ENCODE peak calls at places on chromosomes 13 and 19, in five cellular contexts. One of them, this sample, is unnamed.

GRCh38 chr19:13613447-13613846 is 107.2 kb upstream of the CACNA1A start:
- DNase-seq in A549: no peak
- DNase-seq in CD4-positive, alpha-beta T cell: no peak
- DNase-seq in astrocyte of the spinal cord: no peak
- DNase-seq in GM13976: no peak
- DNase-seq in this sample: no peak

GRCh38 chr13:20422362-20422761 is 103.3 kb downstream of the CRYL1 start:
- DNase-seq in astrocyte of the spinal cord: no peak
- DNase-seq in CD4-positive, alpha-beta T cell: no peak
- DNase-seq in A549: no peak
- DNase-seq in GM13976: no peak
- DNase-seq in this sample: no peak

GRCh38 chr13:50126378-50127016 is 111.3 kb downstream of the KCNRG start:
- DNase-seq in A549: peak
- DNase-seq in astrocyte of the spinal cord: peak
- DNase-seq in CD4-positive, alpha-beta T cell: no peak
- DNase-seq in GM13976: peak
- DNase-seq in this sample: no peak

GRCh38 chr13:98910501-98910951 is 67.3 kb downstream of the DOCK9 start:
- DNase-seq in GM13976: no peak
- DNase-seq in CD4-positive, alpha-beta T cell: peak
- DNase-seq in A549: peak
- DNase-seq in astrocyte of the spinal cord: peak
- DNase-seq in this sample: no peak

GRCh38 chr19:57099199-57099661 is 20.6 kb upstream of the USP29 start:
- DNase-seq in GM13976: peak
- DNase-seq in astrocyte of the spinal cord: no peak
- DNase-seq in CD4-positive, alpha-beta T cell: peak
- DNase-seq in A549: peak
- DNase-seq in this sample: peak

GRCh38 chr19:4597975-4598671 is 38.6 kb upstream of the SEMA6B start:
- DNase-seq in CD4-positive, alpha-beta T cell: peak
- DNase-seq in GM13976: peak
- DNase-seq in astrocyte of the spinal cord: no peak
- DNase-seq in A549: peak
- DNase-seq in this sample: no peak

GRCh38 chr19:32748497-32748896 is 28.9 kb downstream of the TDRD12 start:
- DNase-seq in CD4-positive, alpha-beta T cell: peak
- DNase-seq in astrocyte of the spinal cord: no peak
- DNase-seq in A549: peak
- DNase-seq in GM13976: peak
- DNase-seq in this sample: no peak

GRCh38 chr13:56528040-56528760 is 612.5 kb upstream of the PRR20A start:
- DNase-seq in CD4-positive, alpha-beta T cell: no peak
- DNase-seq in GM13976: no peak
- DNase-seq in A549: no peak
- DNase-seq in astrocyte of the spinal cord: no peak
- DNase-seq in this sample: no peak

GRCh38 chr19:48284891-48285290 is 15.0 kb downstream of the ZNF114 start:
- DNase-seq in A549: no peak
- DNase-seq in GM13976: no peak
- DNase-seq in astrocyte of the spinal cord: no peak
- DNase-seq in CD4-positive, alpha-beta T cell: no peak
- DNase-seq in this sample: no peak

GRCh38 chr19:1754651-1755466 is 1.6 kb downstream of the ONECUT3 start:
- DNase-seq in CD4-positive, alpha-beta T cell: no peak
- DNase-seq in GM13976: no peak
- DNase-seq in astrocyte of the spinal cord: no peak
- DNase-seq in A549: peak
- DNase-seq in this sample: no peak

GRCh38 chr19:29561601-29562000 is 35.8 kb downstream of the VSTM2B start:
- DNase-seq in A549: no peak
- DNase-seq in GM13976: no peak
- DNase-seq in astrocyte of the spinal cord: no peak
- DNase-seq in CD4-positive, alpha-beta T cell: no peak
- DNase-seq in this sample: no peak

GRCh38 chr19:13289295-13289694 is 139.1 kb downstream of the IER2 start:
- DNase-seq in astrocyte of the spinal cord: no peak
- DNase-seq in GM13976: no peak
- DNase-seq in A549: no peak
- DNase-seq in CD4-positive, alpha-beta T cell: no peak
- DNase-seq in this sample: no peak

GRCh38 chr13:38543561-38543960 is 143.3 kb upstream of the FREM2 start:
- DNase-seq in A549: no peak
- DNase-seq in astrocyte of the spinal cord: peak
- DNase-seq in GM13976: no peak
- DNase-seq in CD4-positive, alpha-beta T cell: no peak
- DNase-seq in this sample: no peak

GRCh38 chr13:112131740-112132113 is 64.8 kb downstream of the SOX1 start:
- DNase-seq in CD4-positive, alpha-beta T cell: no peak
- DNase-seq in astrocyte of the spinal cord: no peak
- DNase-seq in A549: no peak
- DNase-seq in GM13976: no peak
- DNase-seq in this sample: no peak

GRCh38 chr19:2733930-2734588 is 5.8 kb downstream of the SLC39A3 start:
- DNase-seq in GM13976: no peak
- DNase-seq in CD4-positive, alpha-beta T cell: no peak
- DNase-seq in A549: no peak
- DNase-seq in astrocyte of the spinal cord: no peak
- DNase-seq in this sample: no peak

GRCh38 chr13:111337206-111337605 is 16.8 kb downstream of the TEX29 start:
- DNase-seq in astrocyte of the spinal cord: peak
- DNase-seq in GM13976: no peak
- DNase-seq in A549: no peak
- DNase-seq in CD4-positive, alpha-beta T cell: no peak
- DNase-seq in this sample: no peak

GRCh38 chr19:7386308-7386707 is 37.6 kb downstream of the ARHGEF18 start:
- DNase-seq in astrocyte of the spinal cord: no peak
- DNase-seq in CD4-positive, alpha-beta T cell: no peak
- DNase-seq in A549: peak
- DNase-seq in GM13976: no peak
- DNase-seq in this sample: no peak

GRCh38 chr19:57434386-57435061 is 601 bp upstream of the ZNF749 start:
- DNase-seq in CD4-positive, alpha-beta T cell: no peak
- DNase-seq in astrocyte of the spinal cord: no peak
- DNase-seq in A549: no peak
- DNase-seq in GM13976: no peak
- DNase-seq in this sample: no peak

GRCh38 chr19:38685666-38686529 is 38.4 kb downstream of the ACTN4 start:
- DNase-seq in GM13976: no peak
- DNase-seq in CD4-positive, alpha-beta T cell: no peak
- DNase-seq in A549: peak
- DNase-seq in astrocyte of the spinal cord: peak
- DNase-seq in this sample: no peak

GRCh38 chr19:3365447-3366103 is 808 bp upstream of the NFIC start:
- DNase-seq in GM13976: no peak
- DNase-seq in astrocyte of the spinal cord: peak
- DNase-seq in CD4-positive, alpha-beta T cell: no peak
- DNase-seq in A549: peak
- DNase-seq in this sample: no peak

DNA sequence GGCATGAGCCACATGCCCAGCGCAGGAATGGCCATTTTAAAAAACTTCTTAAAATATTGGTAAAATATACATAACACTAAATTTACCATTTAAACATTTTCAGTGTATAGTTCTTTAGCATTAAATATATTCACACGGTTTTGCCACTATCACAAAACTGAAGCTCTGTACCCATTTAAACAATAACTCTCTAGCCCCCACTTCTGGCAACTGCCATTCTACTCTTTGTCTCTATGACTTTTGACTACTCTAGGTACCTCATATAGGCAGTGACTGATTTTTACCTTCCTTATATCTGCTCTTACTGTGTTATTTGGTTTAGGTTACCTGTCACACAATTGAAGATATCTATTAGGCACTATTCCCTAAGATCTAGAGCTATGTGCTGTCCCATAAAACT is 2.3 kb upstream of the KBTBD7 start:
- DNase-seq in astrocyte of the spinal cord: no peak
- DNase-seq in A549: no peak
- DNase-seq in GM13976: no peak
- DNase-seq in CD4-positive, alpha-beta T cell: no peak
- DNase-seq in this sample: no peak
- TF ChIP-seq CTCF in astrocyte of the spinal cord: peak
- TF ChIP-seq CTCF in A549: peak
- TF ChIP-seq CTCF in GM13976: no peak
- TF ChIP-seq CTCF in CD4-positive, alpha-beta T cell: peak
- TF ChIP-seq CTCF in this sample: no peak

GRCh38 chr19:55258828-55259539 is at the start of gene PPP6R1:
- DNase-seq in A549: peak
- DNase-seq in CD4-positive, alpha-beta T cell: peak
- DNase-seq in GM13976: peak
- DNase-seq in astrocyte of the spinal cord: peak
- DNase-seq in this sample: peak
- TF ChIP-seq CTCF in A549: no peak
- TF ChIP-seq CTCF in CD4-positive, alpha-beta T cell: no peak
- TF ChIP-seq CTCF in GM13976: no peak
- TF ChIP-seq CTCF in astrocyte of the spinal cord: no peak
- TF ChIP-seq CTCF in this sample: no peak

GRCh38 chr19:40549007-40549708 is 27.5 kb upstream of the SHKBP1 start:
- DNase-seq in GM13976: peak
- DNase-seq in astrocyte of the spinal cord: peak
- DNase-seq in CD4-positive, alpha-beta T cell: peak
- DNase-seq in A549: peak
- DNase-seq in this sample: peak
- TF ChIP-seq CTCF in GM13976: peak
- TF ChIP-seq CTCF in astrocyte of the spinal cord: peak
- TF ChIP-seq CTCF in CD4-positive, alpha-beta T cell: peak
- TF ChIP-seq CTCF in A549: peak
- TF ChIP-seq CTCF in this sample: no peak

DNA sequence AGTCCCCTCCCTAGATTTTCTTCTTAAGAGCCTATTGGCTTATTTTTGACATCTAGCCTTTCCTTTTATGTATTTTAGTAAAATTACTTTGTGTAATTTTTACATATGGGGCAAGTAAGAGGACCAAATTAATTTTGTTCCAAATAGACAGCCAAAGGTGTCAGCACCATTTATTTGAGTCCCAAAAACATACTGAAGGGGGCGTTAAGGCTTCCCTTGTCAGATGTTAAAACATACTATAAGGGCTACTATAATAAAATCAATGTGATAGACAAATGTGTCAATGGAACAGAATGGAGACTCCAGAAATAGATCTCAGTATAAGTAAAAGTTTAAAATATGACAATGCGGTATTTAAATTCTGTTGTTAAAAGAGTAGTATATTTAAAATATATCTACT is 133.6 kb downstream of the MTUS2 start:
- DNase-seq in A549: no peak
- DNase-seq in CD4-positive, alpha-beta T cell: no peak
- DNase-seq in astrocyte of the spinal cord: no peak
- DNase-seq in GM13976: no peak
- DNase-seq in this sample: no peak
- TF ChIP-seq CTCF in A549: no peak
- TF ChIP-seq CTCF in CD4-positive, alpha-beta T cell: no peak
- TF ChIP-seq CTCF in astrocyte of the spinal cord: no peak
- TF ChIP-seq CTCF in GM13976: no peak
- TF ChIP-seq CTCF in this sample: no peak

GRCh38 chr13:29707876-29708543 is 112.5 kb upstream of the SLC7A1 start:
- DNase-seq in CD4-positive, alpha-beta T cell: peak
- DNase-seq in GM13976: peak
- DNase-seq in astrocyte of the spinal cord: peak
- DNase-seq in A549: peak
- DNase-seq in this sample: no peak
- TF ChIP-seq CTCF in CD4-positive, alpha-beta T cell: no peak
- TF ChIP-seq CTCF in GM13976: peak
- TF ChIP-seq CTCF in astrocyte of the spinal cord: peak
- TF ChIP-seq CTCF in A549: peak
- TF ChIP-seq CTCF in this sample: no peak

DNA sequence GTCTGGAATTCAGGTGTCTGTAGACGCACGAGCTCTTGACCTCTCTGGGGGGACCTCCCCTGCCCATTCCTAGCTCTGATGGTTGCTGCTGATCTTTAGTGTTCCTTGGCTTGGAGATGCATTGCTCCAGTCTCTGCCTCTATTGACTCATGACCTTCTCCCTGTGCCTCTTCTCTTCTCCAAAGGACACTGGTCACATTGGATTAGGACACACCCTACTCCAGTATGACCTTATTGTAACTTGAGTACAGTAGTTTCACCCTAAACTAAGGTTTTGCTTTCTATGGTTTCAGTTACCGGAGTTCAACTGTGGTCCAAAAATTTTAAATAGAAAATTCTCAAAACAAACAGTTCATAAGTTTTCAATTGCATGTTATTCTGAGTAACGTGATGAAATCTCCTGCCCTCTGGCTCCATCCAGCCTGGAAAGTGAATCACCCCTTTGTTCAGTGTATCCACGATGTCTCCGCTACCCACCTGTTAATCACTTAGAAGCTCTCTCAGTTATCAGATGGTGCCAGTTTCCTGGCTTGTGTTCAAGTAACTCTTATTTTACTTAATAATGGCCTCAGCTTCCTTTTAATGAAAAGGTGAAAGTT is 273.2 kb downstream of the MYO16 start:
- DNase-seq in A549: no peak
- DNase-seq in GM13976: no peak
- DNase-seq in astrocyte of the spinal cord: no peak
- DNase-seq in CD4-positive, alpha-beta T cell: no peak
- DNase-seq in this sample: no peak
- TF ChIP-seq CTCF in A549: no peak
- TF ChIP-seq CTCF in GM13976: no peak
- TF ChIP-seq CTCF in astrocyte of the spinal cord: no peak
- TF ChIP-seq CTCF in CD4-positive, alpha-beta T cell: no peak
- TF ChIP-seq CTCF in this sample: no peak

GRCh38 chr19:9672893-9673292 is 2.0 kb downstream of the ZNF562 start:
- DNase-seq in A549: no peak
- DNase-seq in GM13976: no peak
- DNase-seq in astrocyte of the spinal cord: no peak
- DNase-seq in CD4-positive, alpha-beta T cell: no peak
- DNase-seq in this sample: no peak
- TF ChIP-seq CTCF in A549: no peak
- TF ChIP-seq CTCF in GM13976: no peak
- TF ChIP-seq CTCF in astrocyte of the spinal cord: no peak
- TF ChIP-seq CTCF in CD4-positive, alpha-beta T cell: no peak
- TF ChIP-seq CTCF in this sample: no peak

This sample was measured in activated B cell treated with CpG ODN at 0.5 μM for 24 hours.